ENCODE peak calls at places on chromosomes 12 and 14, in five cellular contexts. One of them, this sample, is unnamed.

GRCh38 chr12:105025890-105026289 is 39.8 kb downstream of the NOPCHAP1 start:
- DNase-seq in CD4-positive, CD25-positive, alpha-beta regulatory T cell: no peak
- DNase-seq in HFF-Myc: no peak
- DNase-seq in left lung: peak; percentile 35
- DNase-seq in breast epithelium: no peak
- DNase-seq in this sample: peak; percentile 82

GRCh38 chr14:36663404-36664321 is 2.0 kb downstream of the PAX9 start:
- DNase-seq in CD4-positive, CD25-positive, alpha-beta regulatory T cell: no peak
- DNase-seq in HFF-Myc: no peak
- DNase-seq in left lung: no peak
- DNase-seq in breast epithelium: no peak
- DNase-seq in this sample: no peak

GRCh38 chr12:80218925-80219714 is 119.8 kb downstream of the OTOGL start:
- DNase-seq in CD4-positive, CD25-positive, alpha-beta regulatory T cell: no peak
- DNase-seq in HFF-Myc: no peak
- DNase-seq in left lung: no peak
- DNase-seq in breast epithelium: no peak
- DNase-seq in this sample: no peak

GRCh38 chr12:1481919-1482318 is 112.5 kb downstream of the FBXL14 start:
- DNase-seq in CD4-positive, CD25-positive, alpha-beta regulatory T cell: no peak
- DNase-seq in HFF-Myc: no peak
- DNase-seq in left lung: no peak
- DNase-seq in breast epithelium: no peak
- DNase-seq in this sample: no peak

GRCh38 chr14:20857630-20858261 is 33.4 kb upstream of the RNASE3 start:
- DNase-seq in CD4-positive, CD25-positive, alpha-beta regulatory T cell: peak; percentile 58
- DNase-seq in HFF-Myc: peak; percentile 10
- DNase-seq in left lung: peak; percentile 67
- DNase-seq in breast epithelium: peak; percentile 76
- DNase-seq in this sample: peak; percentile 49

GRCh38 chr12:85277900-85278597 is 2.0 kb upstream of the ALX1 start:
- DNase-seq in CD4-positive, CD25-positive, alpha-beta regulatory T cell: no peak
- DNase-seq in HFF-Myc: no peak
- DNase-seq in left lung: no peak
- DNase-seq in breast epithelium: no peak
- DNase-seq in this sample: peak; percentile 22

GRCh38 chr14:100900837-100901390 is 2.6 kb downstream of the RTL1 start:
- DNase-seq in CD4-positive, CD25-positive, alpha-beta regulatory T cell: no peak
- DNase-seq in HFF-Myc: no peak
- DNase-seq in left lung: peak; percentile 11
- DNase-seq in breast epithelium: peak; percentile 47
- DNase-seq in this sample: no peak

GRCh38 chr14:63713058-63713457 is 14.8 kb downstream of the SGPP1 start:
- DNase-seq in CD4-positive, CD25-positive, alpha-beta regulatory T cell: no peak
- DNase-seq in HFF-Myc: no peak
- DNase-seq in left lung: no peak
- DNase-seq in breast epithelium: no peak
- DNase-seq in this sample: peak; percentile 6

GRCh38 chr12:51752490-51752889 is 96.0 kb downstream of the FIGNL2 start:
- DNase-seq in CD4-positive, CD25-positive, alpha-beta regulatory T cell: no peak
- DNase-seq in HFF-Myc: peak; percentile 19
- DNase-seq in left lung: peak; percentile 41
- DNase-seq in breast epithelium: no peak
- DNase-seq in this sample: peak; percentile 82

GRCh38 chr12:96130396-96131059 is 63.6 kb upstream of the ELK3 start:
- DNase-seq in CD4-positive, CD25-positive, alpha-beta regulatory T cell: no peak
- DNase-seq in HFF-Myc: no peak
- DNase-seq in left lung: no peak
- DNase-seq in breast epithelium: no peak
- DNase-seq in this sample: no peak

GRCh38 chr14:21840765-21841164 is 167.1 kb upstream of the OR4E1 start:
- DNase-seq in CD4-positive, CD25-positive, alpha-beta regulatory T cell: peak; percentile 35
- DNase-seq in HFF-Myc: no peak
- DNase-seq in left lung: no peak
- DNase-seq in breast epithelium: no peak
- DNase-seq in this sample: no peak

GRCh38 chr12:68225576-68226476 is at the start of gene IL26:
- DNase-seq in CD4-positive, CD25-positive, alpha-beta regulatory T cell: no peak
- DNase-seq in HFF-Myc: no peak
- DNase-seq in left lung: no peak
- DNase-seq in breast epithelium: no peak
- DNase-seq in this sample: no peak

GRCh38 chr12:25550186-25550585 is 2.9 kb downstream of the LMNTD1 start:
- DNase-seq in CD4-positive, CD25-positive, alpha-beta regulatory T cell: no peak
- DNase-seq in HFF-Myc: peak; percentile 31
- DNase-seq in left lung: no peak
- DNase-seq in breast epithelium: no peak
- DNase-seq in this sample: peak; percentile 36

GRCh38 chr12:102479099-102479887 is 1.1 kb downstream of the IGF1 start:
- DNase-seq in CD4-positive, CD25-positive, alpha-beta regulatory T cell: no peak
- DNase-seq in HFF-Myc: no peak
- DNase-seq in left lung: no peak
- DNase-seq in breast epithelium: no peak
- DNase-seq in this sample: no peak

GRCh38 chr12:4908694-4909396 is 860 bp upstream of the KCNA1 start:
- DNase-seq in CD4-positive, CD25-positive, alpha-beta regulatory T cell: no peak
- DNase-seq in HFF-Myc: no peak
- DNase-seq in left lung: no peak
- DNase-seq in breast epithelium: no peak
- DNase-seq in this sample: no peak

GRCh38 chr12:122788387-122788786 is 14.0 kb downstream of the CCDC62 start:
- DNase-seq in CD4-positive, CD25-positive, alpha-beta regulatory T cell: no peak
- DNase-seq in HFF-Myc: no peak
- DNase-seq in left lung: no peak
- DNase-seq in breast epithelium: no peak
- DNase-seq in this sample: peak; percentile 45

GRCh38 chr14:50524731-50525510 is 7.4 kb downstream of the MAP4K5 start:
- DNase-seq in CD4-positive, CD25-positive, alpha-beta regulatory T cell: no peak
- DNase-seq in HFF-Myc: no peak
- DNase-seq in left lung: no peak
- DNase-seq in breast epithelium: no peak
- DNase-seq in this sample: no peak

GRCh38 chr12:9669019-9669326 is 540 bp upstream of the CLEC2D start:
- DNase-seq in CD4-positive, CD25-positive, alpha-beta regulatory T cell: no peak
- DNase-seq in HFF-Myc: no peak
- DNase-seq in left lung: no peak
- DNase-seq in breast epithelium: no peak
- DNase-seq in this sample: no peak

GRCh38 chr14:58763210-58763609 is 125.4 kb downstream of the DACT1 start:
- DNase-seq in CD4-positive, CD25-positive, alpha-beta regulatory T cell: no peak
- DNase-seq in HFF-Myc: no peak
- DNase-seq in left lung: no peak
- DNase-seq in breast epithelium: no peak
- DNase-seq in this sample: no peak

GRCh38 chr14:96037891-96038557 is 1.1 kb upstream of the C14orf132 start:
- DNase-seq in CD4-positive, CD25-positive, alpha-beta regulatory T cell: no peak
- DNase-seq in HFF-Myc: no peak
- DNase-seq in left lung: peak; percentile 74
- DNase-seq in breast epithelium: no peak
- DNase-seq in this sample: no peak

GRCh38 chr12:117900561-117900960 is 68.2 kb downstream of the KSR2 start:
- DNase-seq in CD4-positive, CD25-positive, alpha-beta regulatory T cell: no peak
- DNase-seq in HFF-Myc: peak; percentile 2
- DNase-seq in left lung: no peak
- DNase-seq in breast epithelium: no peak
- DNase-seq in this sample: peak; percentile 10

GRCh38 chr14:68793734-68794129 is 865 bp upstream of the ZFP36L1 start:
- DNase-seq in CD4-positive, CD25-positive, alpha-beta regulatory T cell: no peak
- DNase-seq in HFF-Myc: no peak
- DNase-seq in left lung: no peak
- DNase-seq in breast epithelium: no peak
- DNase-seq in this sample: no peak

GRCh38 chr12:78494911-78495310 is 369.7 kb upstream of the SYT1 start:
- DNase-seq in CD4-positive, CD25-positive, alpha-beta regulatory T cell: no peak
- DNase-seq in HFF-Myc: no peak
- DNase-seq in left lung: no peak
- DNase-seq in breast epithelium: no peak
- DNase-seq in this sample: peak; percentile 42

GRCh38 chr12:9273276-9273675 is 65.1 kb upstream of the PZP start:
- DNase-seq in CD4-positive, CD25-positive, alpha-beta regulatory T cell: no peak
- DNase-seq in HFF-Myc: peak; percentile 17
- DNase-seq in left lung: no peak
- DNase-seq in breast epithelium: no peak
- DNase-seq in this sample: peak; percentile 17

GRCh38 chr12:93894391-93895095 is 217.4 kb downstream of the CRADD start:
- DNase-seq in CD4-positive, CD25-positive, alpha-beta regulatory T cell: no peak
- DNase-seq in HFF-Myc: no peak
- DNase-seq in left lung: peak; percentile 60
- DNase-seq in breast epithelium: peak; percentile 54
- DNase-seq in this sample: peak; percentile 83

GRCh38 chr12:49897276-49897675 is 6.4 kb downstream of the FAIM2 start:
- DNase-seq in CD4-positive, CD25-positive, alpha-beta regulatory T cell: no peak
- DNase-seq in HFF-Myc: no peak
- DNase-seq in left lung: no peak
- DNase-seq in breast epithelium: no peak
- DNase-seq in this sample: no peak

GRCh38 chr14:89214221-89214965 is 202.6 kb downstream of the FOXN3 start:
- DNase-seq in CD4-positive, CD25-positive, alpha-beta regulatory T cell: no peak
- DNase-seq in HFF-Myc: no peak
- DNase-seq in left lung: peak; percentile 87
- DNase-seq in breast epithelium: peak; percentile 92
- DNase-seq in this sample: peak; percentile 46

GRCh38 chr14:76405627-76406026 is 29.7 kb downstream of the ESRRB start:
- DNase-seq in CD4-positive, CD25-positive, alpha-beta regulatory T cell: no peak
- DNase-seq in HFF-Myc: no peak
- DNase-seq in left lung: no peak
- DNase-seq in breast epithelium: no peak
- DNase-seq in this sample: no peak

GRCh38 chr12:18470251-18470650 is 208.9 kb downstream of the PIK3C2G start:
- DNase-seq in CD4-positive, CD25-positive, alpha-beta regulatory T cell: no peak
- DNase-seq in HFF-Myc: no peak
- DNase-seq in left lung: no peak
- DNase-seq in breast epithelium: no peak
- DNase-seq in this sample: peak; percentile 45

GRCh38 chr12:85405781-85406522 is 125.9 kb downstream of the ALX1 start:
- DNase-seq in CD4-positive, CD25-positive, alpha-beta regulatory T cell: no peak
- DNase-seq in HFF-Myc: no peak
- DNase-seq in left lung: no peak
- DNase-seq in breast epithelium: no peak
- DNase-seq in this sample: peak; percentile 58

GRCh38 chr14:75579882-75580281 is 1.5 kb downstream of the FLVCR2 start:
- DNase-seq in CD4-positive, CD25-positive, alpha-beta regulatory T cell: no peak
- DNase-seq in HFF-Myc: no peak
- DNase-seq in left lung: no peak
- DNase-seq in breast epithelium: no peak
- DNase-seq in this sample: no peak

GRCh38 chr14:85883971-85884370 is 354.0 kb downstream of the FLRT2 start:
- DNase-seq in CD4-positive, CD25-positive, alpha-beta regulatory T cell: no peak
- DNase-seq in HFF-Myc: no peak
- DNase-seq in left lung: no peak
- DNase-seq in breast epithelium: no peak
- DNase-seq in this sample: no peak

GRCh38 chr12:68334136-68334535 is 2.0 kb upstream of the MDM1 start:
- DNase-seq in CD4-positive, CD25-positive, alpha-beta regulatory T cell: no peak
- DNase-seq in HFF-Myc: no peak
- DNase-seq in left lung: no peak
- DNase-seq in breast epithelium: no peak
- DNase-seq in this sample: no peak

GRCh38 chr12:74043343-74043742 is 494.3 kb upstream of the ATXN7L3B start:
- DNase-seq in CD4-positive, CD25-positive, alpha-beta regulatory T cell: no peak
- DNase-seq in HFF-Myc: no peak
- DNase-seq in left lung: no peak
- DNase-seq in breast epithelium: no peak
- DNase-seq in this sample: peak; percentile 89

GRCh38 chr12:52190860-52191729 is 719 bp downstream of the KRT80 start:
- DNase-seq in CD4-positive, CD25-positive, alpha-beta regulatory T cell: no peak
- DNase-seq in HFF-Myc: no peak
- DNase-seq in left lung: no peak
- DNase-seq in breast epithelium: no peak
- DNase-seq in this sample: no peak

GRCh38 chr14:66139432-66139831 is 346.7 kb upstream of the CCDC196 start:
- DNase-seq in CD4-positive, CD25-positive, alpha-beta regulatory T cell: no peak
- DNase-seq in HFF-Myc: no peak
- DNase-seq in left lung: no peak
- DNase-seq in breast epithelium: no peak
- DNase-seq in this sample: no peak

GRCh38 chr14:66140213-66140918 is 345.8 kb upstream of the CCDC196 start:
- DNase-seq in CD4-positive, CD25-positive, alpha-beta regulatory T cell: no peak
- DNase-seq in HFF-Myc: no peak
- DNase-seq in left lung: no peak
- DNase-seq in breast epithelium: no peak
- DNase-seq in this sample: no peak

GRCh38 chr14:66141733-66142132 is 344.4 kb upstream of the CCDC196 start:
- DNase-seq in CD4-positive, CD25-positive, alpha-beta regulatory T cell: no peak
- DNase-seq in HFF-Myc: no peak
- DNase-seq in left lung: no peak
- DNase-seq in breast epithelium: no peak
- DNase-seq in this sample: no peak

GRCh38 chr14:66143387-66144112 is 342.6 kb upstream of the CCDC196 start:
- DNase-seq in CD4-positive, CD25-positive, alpha-beta regulatory T cell: no peak
- DNase-seq in HFF-Myc: no peak
- DNase-seq in left lung: no peak
- DNase-seq in breast epithelium: no peak
- DNase-seq in this sample: no peak

GRCh38 chr14:66140963-66141362 is 345.2 kb upstream of the CCDC196 start:
- DNase-seq in CD4-positive, CD25-positive, alpha-beta regulatory T cell: no peak
- DNase-seq in HFF-Myc: no peak
- DNase-seq in left lung: no peak
- DNase-seq in breast epithelium: no peak
- DNase-seq in this sample: no peak
- H3K4me3 ChIP-seq in CD4-positive, CD25-positive, alpha-beta regulatory T cell: no peak overlapping the region
- H3K4me3 ChIP-seq in HFF-Myc: no peak overlapping the region
- H3K4me3 ChIP-seq in left lung: no peak overlapping the region
- H3K4me3 ChIP-seq in breast epithelium: no peak overlapping the region
- H3K4me3 ChIP-seq in this sample: no peak overlapping the region

DNA sequence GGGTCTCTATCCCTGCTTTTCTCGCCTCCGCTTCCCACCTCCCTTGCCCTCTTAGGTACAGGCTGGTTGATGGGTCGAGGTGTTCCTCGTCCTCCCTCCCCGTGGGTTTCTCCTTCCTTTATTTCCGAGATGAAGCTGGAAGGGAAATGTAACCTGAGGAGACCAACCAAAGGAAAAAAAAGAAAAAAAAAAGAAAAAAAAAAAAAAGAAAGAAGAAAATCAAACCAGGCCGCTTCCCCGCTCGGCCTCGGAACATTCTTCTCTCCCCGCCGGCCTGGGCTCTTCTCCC is 1.7 kb upstream of the NFATC4 start:
- DNase-seq in CD4-positive, CD25-positive, alpha-beta regulatory T cell: no peak
- DNase-seq in HFF-Myc: peak; percentile 48
- DNase-seq in left lung: no peak
- DNase-seq in breast epithelium: no peak
- DNase-seq in this sample: no peak
- H3K4me3 ChIP-seq in CD4-positive, CD25-positive, alpha-beta regulatory T cell: no peak overlapping the region
- H3K4me3 ChIP-seq in HFF-Myc: peak overlapping the region; percentile 94
- H3K4me3 ChIP-seq in left lung: peak overlapping the region; percentile 14
- H3K4me3 ChIP-seq in breast epithelium: peak overlapping the region; percentile 65
- H3K4me3 ChIP-seq in this sample: peak overlapping the region; percentile 94

GRCh38 chr12:23674064-23674463 is 275.4 kb downstream of the SOX5 start:
- DNase-seq in CD4-positive, CD25-positive, alpha-beta regulatory T cell: no peak
- DNase-seq in HFF-Myc: no peak
- DNase-seq in left lung: no peak
- DNase-seq in breast epithelium: no peak
- DNase-seq in this sample: no peak
- H3K4me3 ChIP-seq in CD4-positive, CD25-positive, alpha-beta regulatory T cell: no peak overlapping the region
- H3K4me3 ChIP-seq in HFF-Myc: no peak overlapping the region
- H3K4me3 ChIP-seq in left lung: no peak overlapping the region
- H3K4me3 ChIP-seq in breast epithelium: no peak overlapping the region
- H3K4me3 ChIP-seq in this sample: no peak overlapping the region

GRCh38 chr12:27822076-27822712 is 42.2 kb upstream of the MANSC4 start:
- DNase-seq in CD4-positive, CD25-positive, alpha-beta regulatory T cell: peak; percentile 54
- DNase-seq in HFF-Myc: peak; percentile 76
- DNase-seq in left lung: no peak
- DNase-seq in breast epithelium: no peak
- DNase-seq in this sample: peak; percentile 92
- H3K4me3 ChIP-seq in CD4-positive, CD25-positive, alpha-beta regulatory T cell: peak overlapping the region; percentile 82
- H3K4me3 ChIP-seq in HFF-Myc: no peak overlapping the region
- H3K4me3 ChIP-seq in left lung: no peak overlapping the region
- H3K4me3 ChIP-seq in breast epithelium: no peak overlapping the region
- H3K4me3 ChIP-seq in this sample: no peak overlapping the region

This sample was measured in astrocyte of the spinal cord.